ENCODE peak calls at places on chromosomes 11 and 22, in nine cellular contexts. One of them, this sample, is unnamed.

GRCh38 chr11:125207866-125208425 is 43.4 kb downstream of the PKNOX2 start:
- DNase-seq in foreskin fibroblast: peak
- DNase-seq in activated CD4-positive, alpha-beta T cell treated with anti-CD3 and anti-CD28 coated beads, Interleukin-2, amount 50 U/mL, for 4 hours: no peak
- DNase-seq in breast epithelium: no peak
- DNase-seq in left cardiac atrium: no peak
- DNase-seq in transverse colon: no peak
- DNase-seq in ELF-1: no peak
- DNase-seq in stimulated activated naive CD4-positive, alpha-beta T cell: no peak
- DNase-seq in hippocampal formation: no peak
- DNase-seq in this sample: no peak

GRCh38 chr22:41491379-41492100 is 22.6 kb downstream of the ACO2 start:
- DNase-seq in left cardiac atrium: no peak
- DNase-seq in foreskin fibroblast: peak
- DNase-seq in transverse colon: no peak
- DNase-seq in stimulated activated naive CD4-positive, alpha-beta T cell: no peak
- DNase-seq in hippocampal formation: no peak
- DNase-seq in breast epithelium: no peak
- DNase-seq in activated CD4-positive, alpha-beta T cell treated with anti-CD3 and anti-CD28 coated beads, Interleukin-2, amount 50 U/mL, for 4 hours: no peak
- DNase-seq in ELF-1: no peak
- DNase-seq in this sample: no peak

GRCh38 chr11:119537641-119538253 is 114.8 kb upstream of the THY1 start:
- DNase-seq in ELF-1: no peak
- DNase-seq in foreskin fibroblast: no peak
- DNase-seq in stimulated activated naive CD4-positive, alpha-beta T cell: no peak
- DNase-seq in hippocampal formation: no peak
- DNase-seq in breast epithelium: peak
- DNase-seq in left cardiac atrium: no peak
- DNase-seq in transverse colon: no peak
- DNase-seq in activated CD4-positive, alpha-beta T cell treated with anti-CD3 and anti-CD28 coated beads, Interleukin-2, amount 50 U/mL, for 4 hours: no peak
- DNase-seq in this sample: no peak

GRCh38 chr11:44112083-44112865 is 16.8 kb downstream of the EXT2 start:
- DNase-seq in left cardiac atrium: peak
- DNase-seq in hippocampal formation: peak
- DNase-seq in stimulated activated naive CD4-positive, alpha-beta T cell: no peak
- DNase-seq in transverse colon: no peak
- DNase-seq in ELF-1: no peak
- DNase-seq in foreskin fibroblast: peak
- DNase-seq in breast epithelium: no peak
- DNase-seq in activated CD4-positive, alpha-beta T cell treated with anti-CD3 and anti-CD28 coated beads, Interleukin-2, amount 50 U/mL, for 4 hours: no peak
- DNase-seq in this sample: peak

GRCh38 chr11:63274776-63275175 is 31.4 kb upstream of the SLC22A25 start:
- DNase-seq in stimulated activated naive CD4-positive, alpha-beta T cell: no peak
- DNase-seq in hippocampal formation: no peak
- DNase-seq in breast epithelium: no peak
- DNase-seq in left cardiac atrium: no peak
- DNase-seq in activated CD4-positive, alpha-beta T cell treated with anti-CD3 and anti-CD28 coated beads, Interleukin-2, amount 50 U/mL, for 4 hours: no peak
- DNase-seq in transverse colon: no peak
- DNase-seq in ELF-1: no peak
- DNase-seq in foreskin fibroblast: no peak
- DNase-seq in this sample: no peak

GRCh38 chr11:96388891-96389603 is 665 bp downstream of the CCDC82 start:
- DNase-seq in left cardiac atrium: no peak
- DNase-seq in foreskin fibroblast: peak
- DNase-seq in transverse colon: no peak
- DNase-seq in activated CD4-positive, alpha-beta T cell treated with anti-CD3 and anti-CD28 coated beads, Interleukin-2, amount 50 U/mL, for 4 hours: no peak
- DNase-seq in breast epithelium: no peak
- DNase-seq in hippocampal formation: no peak
- DNase-seq in ELF-1: no peak
- DNase-seq in stimulated activated naive CD4-positive, alpha-beta T cell: no peak
- DNase-seq in this sample: peak

GRCh38 chr11:108788565-108789199 is 123.8 kb downstream of the DDX10 start:
- DNase-seq in stimulated activated naive CD4-positive, alpha-beta T cell: no peak
- DNase-seq in left cardiac atrium: no peak
- DNase-seq in foreskin fibroblast: peak
- DNase-seq in breast epithelium: no peak
- DNase-seq in transverse colon: no peak
- DNase-seq in activated CD4-positive, alpha-beta T cell treated with anti-CD3 and anti-CD28 coated beads, Interleukin-2, amount 50 U/mL, for 4 hours: no peak
- DNase-seq in hippocampal formation: no peak
- DNase-seq in ELF-1: peak
- DNase-seq in this sample: no peak

GRCh38 chr11:27622541-27623300 is 77.5 kb downstream of the BDNF start:
- DNase-seq in foreskin fibroblast: no peak
- DNase-seq in breast epithelium: no peak
- DNase-seq in stimulated activated naive CD4-positive, alpha-beta T cell: no peak
- DNase-seq in left cardiac atrium: no peak
- DNase-seq in ELF-1: no peak
- DNase-seq in transverse colon: no peak
- DNase-seq in hippocampal formation: no peak
- DNase-seq in activated CD4-positive, alpha-beta T cell treated with anti-CD3 and anti-CD28 coated beads, Interleukin-2, amount 50 U/mL, for 4 hours: no peak
- DNase-seq in this sample: no peak

GRCh38 chr11:86196291-86196690 is 48.3 kb upstream of the EED start:
- DNase-seq in activated CD4-positive, alpha-beta T cell treated with anti-CD3 and anti-CD28 coated beads, Interleukin-2, amount 50 U/mL, for 4 hours: no peak
- DNase-seq in hippocampal formation: no peak
- DNase-seq in left cardiac atrium: no peak
- DNase-seq in transverse colon: no peak
- DNase-seq in foreskin fibroblast: no peak
- DNase-seq in stimulated activated naive CD4-positive, alpha-beta T cell: no peak
- DNase-seq in ELF-1: no peak
- DNase-seq in breast epithelium: no peak
- DNase-seq in this sample: no peak

GRCh38 chr11:10900686-10901415 is 43.0 kb upstream of the ZBED5 start:
- DNase-seq in ELF-1: no peak
- DNase-seq in stimulated activated naive CD4-positive, alpha-beta T cell: no peak
- DNase-seq in transverse colon: no peak
- DNase-seq in activated CD4-positive, alpha-beta T cell treated with anti-CD3 and anti-CD28 coated beads, Interleukin-2, amount 50 U/mL, for 4 hours: no peak
- DNase-seq in hippocampal formation: no peak
- DNase-seq in foreskin fibroblast: peak
- DNase-seq in left cardiac atrium: no peak
- DNase-seq in breast epithelium: no peak
- DNase-seq in this sample: no peak

GRCh38 chr11:130511765-130512164 is 63.3 kb downstream of the ADAMTS15 start:
- DNase-seq in ELF-1: no peak
- DNase-seq in activated CD4-positive, alpha-beta T cell treated with anti-CD3 and anti-CD28 coated beads, Interleukin-2, amount 50 U/mL, for 4 hours: no peak
- DNase-seq in hippocampal formation: no peak
- DNase-seq in stimulated activated naive CD4-positive, alpha-beta T cell: no peak
- DNase-seq in left cardiac atrium: no peak
- DNase-seq in foreskin fibroblast: peak
- DNase-seq in breast epithelium: no peak
- DNase-seq in transverse colon: no peak
- DNase-seq in this sample: no peak

GRCh38 chr11:133277886-133278285 is 254.4 kb downstream of the OPCML start:
- DNase-seq in ELF-1: no peak
- DNase-seq in hippocampal formation: no peak
- DNase-seq in stimulated activated naive CD4-positive, alpha-beta T cell: no peak
- DNase-seq in transverse colon: no peak
- DNase-seq in activated CD4-positive, alpha-beta T cell treated with anti-CD3 and anti-CD28 coated beads, Interleukin-2, amount 50 U/mL, for 4 hours: no peak
- DNase-seq in foreskin fibroblast: no peak
- DNase-seq in left cardiac atrium: no peak
- DNase-seq in breast epithelium: no peak
- DNase-seq in this sample: no peak

GRCh38 chr22:41658869-41659268 is 29.8 kb downstream of the SNU13 start:
- DNase-seq in foreskin fibroblast: no peak
- DNase-seq in transverse colon: no peak
- DNase-seq in breast epithelium: no peak
- DNase-seq in hippocampal formation: no peak
- DNase-seq in stimulated activated naive CD4-positive, alpha-beta T cell: no peak
- DNase-seq in ELF-1: no peak
- DNase-seq in left cardiac atrium: no peak
- DNase-seq in activated CD4-positive, alpha-beta T cell treated with anti-CD3 and anti-CD28 coated beads, Interleukin-2, amount 50 U/mL, for 4 hours: no peak
- DNase-seq in this sample: no peak

GRCh38 chr22:17984114-17984513 is 40.2 kb downstream of the MICAL3 start:
- DNase-seq in hippocampal formation: no peak
- DNase-seq in foreskin fibroblast: no peak
- DNase-seq in breast epithelium: no peak
- DNase-seq in left cardiac atrium: no peak
- DNase-seq in stimulated activated naive CD4-positive, alpha-beta T cell: no peak
- DNase-seq in ELF-1: no peak
- DNase-seq in transverse colon: no peak
- DNase-seq in activated CD4-positive, alpha-beta T cell treated with anti-CD3 and anti-CD28 coated beads, Interleukin-2, amount 50 U/mL, for 4 hours: no peak
- DNase-seq in this sample: no peak

GRCh38 chr11:80831374-80831773 is 1390.5 kb upstream of the TENM4 start:
- DNase-seq in foreskin fibroblast: no peak
- DNase-seq in breast epithelium: no peak
- DNase-seq in ELF-1: no peak
- DNase-seq in transverse colon: no peak
- DNase-seq in hippocampal formation: no peak
- DNase-seq in left cardiac atrium: no peak
- DNase-seq in stimulated activated naive CD4-positive, alpha-beta T cell: no peak
- DNase-seq in activated CD4-positive, alpha-beta T cell treated with anti-CD3 and anti-CD28 coated beads, Interleukin-2, amount 50 U/mL, for 4 hours: no peak
- DNase-seq in this sample: no peak

GRCh38 chr22:24325105-24325757 is 54.6 kb downstream of the SPECC1L start:
- DNase-seq in hippocampal formation: no peak
- DNase-seq in activated CD4-positive, alpha-beta T cell treated with anti-CD3 and anti-CD28 coated beads, Interleukin-2, amount 50 U/mL, for 4 hours: no peak
- DNase-seq in foreskin fibroblast: peak
- DNase-seq in transverse colon: no peak
- DNase-seq in ELF-1: no peak
- DNase-seq in left cardiac atrium: no peak
- DNase-seq in stimulated activated naive CD4-positive, alpha-beta T cell: no peak
- DNase-seq in breast epithelium: no peak
- DNase-seq in this sample: peak

GRCh38 chr11:8224711-8225110 is 39.0 kb downstream of the LMO1 start:
- DNase-seq in transverse colon: no peak
- DNase-seq in stimulated activated naive CD4-positive, alpha-beta T cell: no peak
- DNase-seq in left cardiac atrium: no peak
- DNase-seq in hippocampal formation: no peak
- DNase-seq in breast epithelium: no peak
- DNase-seq in ELF-1: no peak
- DNase-seq in foreskin fibroblast: no peak
- DNase-seq in activated CD4-positive, alpha-beta T cell treated with anti-CD3 and anti-CD28 coated beads, Interleukin-2, amount 50 U/mL, for 4 hours: no peak
- DNase-seq in this sample: no peak

GRCh38 chr11:22555901-22556300 is 69.7 kb downstream of the FANCF start:
- DNase-seq in hippocampal formation: no peak
- DNase-seq in left cardiac atrium: no peak
- DNase-seq in ELF-1: no peak
- DNase-seq in stimulated activated naive CD4-positive, alpha-beta T cell: no peak
- DNase-seq in activated CD4-positive, alpha-beta T cell treated with anti-CD3 and anti-CD28 coated beads, Interleukin-2, amount 50 U/mL, for 4 hours: no peak
- DNase-seq in transverse colon: no peak
- DNase-seq in breast epithelium: no peak
- DNase-seq in foreskin fibroblast: no peak
- DNase-seq in this sample: no peak

GRCh38 chr11:128941573-128942271 is 949 bp downstream of the TP53AIP1 start:
- DNase-seq in left cardiac atrium: no peak
- DNase-seq in foreskin fibroblast: no peak
- DNase-seq in hippocampal formation: no peak
- DNase-seq in ELF-1: no peak
- DNase-seq in activated CD4-positive, alpha-beta T cell treated with anti-CD3 and anti-CD28 coated beads, Interleukin-2, amount 50 U/mL, for 4 hours: no peak
- DNase-seq in transverse colon: no peak
- DNase-seq in breast epithelium: no peak
- DNase-seq in stimulated activated naive CD4-positive, alpha-beta T cell: no peak
- DNase-seq in this sample: no peak

GRCh38 chr22:19798825-19799224 is 38.2 kb downstream of the TBX1 start:
- DNase-seq in left cardiac atrium: peak
- DNase-seq in stimulated activated naive CD4-positive, alpha-beta T cell: no peak
- DNase-seq in transverse colon: no peak
- DNase-seq in breast epithelium: no peak
- DNase-seq in ELF-1: no peak
- DNase-seq in hippocampal formation: no peak
- DNase-seq in activated CD4-positive, alpha-beta T cell treated with anti-CD3 and anti-CD28 coated beads, Interleukin-2, amount 50 U/mL, for 4 hours: no peak
- DNase-seq in foreskin fibroblast: no peak
- DNase-seq in this sample: no peak

GRCh38 chr11:122626266-122626665 is 29.3 kb upstream of the UBASH3B start:
- DNase-seq in ELF-1: no peak
- DNase-seq in stimulated activated naive CD4-positive, alpha-beta T cell: no peak
- DNase-seq in left cardiac atrium: no peak
- DNase-seq in transverse colon: no peak
- DNase-seq in foreskin fibroblast: no peak
- DNase-seq in breast epithelium: no peak
- DNase-seq in hippocampal formation: no peak
- DNase-seq in activated CD4-positive, alpha-beta T cell treated with anti-CD3 and anti-CD28 coated beads, Interleukin-2, amount 50 U/mL, for 4 hours: no peak
- DNase-seq in this sample: no peak

GRCh38 chr22:45207533-45207932 is 33.2 kb downstream of the KIAA0930 start:
- DNase-seq in breast epithelium: no peak
- DNase-seq in left cardiac atrium: no peak
- DNase-seq in ELF-1: no peak
- DNase-seq in hippocampal formation: no peak
- DNase-seq in activated CD4-positive, alpha-beta T cell treated with anti-CD3 and anti-CD28 coated beads, Interleukin-2, amount 50 U/mL, for 4 hours: no peak
- DNase-seq in foreskin fibroblast: no peak
- DNase-seq in stimulated activated naive CD4-positive, alpha-beta T cell: no peak
- DNase-seq in transverse colon: no peak
- DNase-seq in this sample: no peak

GRCh38 chr11:132685174-132685611 is 847.1 kb downstream of the OPCML start:
- DNase-seq in activated CD4-positive, alpha-beta T cell treated with anti-CD3 and anti-CD28 coated beads, Interleukin-2, amount 50 U/mL, for 4 hours: no peak
- DNase-seq in stimulated activated naive CD4-positive, alpha-beta T cell: no peak
- DNase-seq in transverse colon: no peak
- DNase-seq in left cardiac atrium: no peak
- DNase-seq in hippocampal formation: no peak
- DNase-seq in ELF-1: no peak
- DNase-seq in breast epithelium: no peak
- DNase-seq in foreskin fibroblast: peak
- DNase-seq in this sample: no peak

GRCh38 chr11:47418454-47419259 is 7.6 kb downstream of the PSMC3 start:
- DNase-seq in left cardiac atrium: no peak
- DNase-seq in activated CD4-positive, alpha-beta T cell treated with anti-CD3 and anti-CD28 coated beads, Interleukin-2, amount 50 U/mL, for 4 hours: no peak
- DNase-seq in foreskin fibroblast: peak
- DNase-seq in ELF-1: no peak
- DNase-seq in breast epithelium: no peak
- DNase-seq in hippocampal formation: no peak
- DNase-seq in stimulated activated naive CD4-positive, alpha-beta T cell: no peak
- DNase-seq in transverse colon: no peak
- DNase-seq in this sample: no peak

GRCh38 chr11:81207421-81208054 is 1526.1 kb downstream of the FAM181B start:
- DNase-seq in stimulated activated naive CD4-positive, alpha-beta T cell: no peak
- DNase-seq in ELF-1: no peak
- DNase-seq in breast epithelium: no peak
- DNase-seq in transverse colon: no peak
- DNase-seq in foreskin fibroblast: no peak
- DNase-seq in activated CD4-positive, alpha-beta T cell treated with anti-CD3 and anti-CD28 coated beads, Interleukin-2, amount 50 U/mL, for 4 hours: no peak
- DNase-seq in hippocampal formation: no peak
- DNase-seq in left cardiac atrium: no peak
- DNase-seq in this sample: no peak

GRCh38 chr11:65855927-65856363 is 2.0 kb downstream of the CFL1 start:
- DNase-seq in ELF-1: no peak
- DNase-seq in foreskin fibroblast: no peak
- DNase-seq in transverse colon: no peak
- DNase-seq in hippocampal formation: no peak
- DNase-seq in breast epithelium: no peak
- DNase-seq in left cardiac atrium: no peak
- DNase-seq in stimulated activated naive CD4-positive, alpha-beta T cell: no peak
- DNase-seq in activated CD4-positive, alpha-beta T cell treated with anti-CD3 and anti-CD28 coated beads, Interleukin-2, amount 50 U/mL, for 4 hours: no peak
- DNase-seq in this sample: peak

GRCh38 chr22:29245626-29246385 is 22.0 kb downstream of the RHBDD3 start:
- DNase-seq in transverse colon: peak
- DNase-seq in stimulated activated naive CD4-positive, alpha-beta T cell: peak
- DNase-seq in left cardiac atrium: peak
- DNase-seq in foreskin fibroblast: peak
- DNase-seq in breast epithelium: peak
- DNase-seq in hippocampal formation: peak
- DNase-seq in ELF-1: peak
- DNase-seq in activated CD4-positive, alpha-beta T cell treated with anti-CD3 and anti-CD28 coated beads, Interleukin-2, amount 50 U/mL, for 4 hours: peak
- DNase-seq in this sample: peak

This sample was measured in Ammon's horn.